ENCODE peak calls at places on chromosomes 2 and 18, in nine cellular contexts. Q is IMR-90; I is D341Med; J is M059J; X is neural progenitor cell; E is AML-193; G is AG08396; S is AG09319; R is activated effector memory CD4-positive, alpha-beta T cell treated with Interleukin-2 at 50 U/mL for 16 hours. L is an unnamed sample.

GRCh38 chr2:181483221-181483620 is 26.0 kb downstream of the ITGA4 start:
- DNase-seq in R (no peak), E (no peak), X (no peak), I (no peak), S (no peak), G (no peak), J (no peak), Q (no peak), L (no peak)

GRCh38 chr2:55111570-55112228 is 61.4 kb upstream of the RTN4 start:
- DNase-seq in S (peak), R (no peak), E (peak), G (peak), X (no peak), I (no peak), Q (peak), J (peak), L (peak)

GRCh38 chr2:53767405-53768232 is at the start of gene CHAC2:
- DNase-seq in E (peak), S (no peak), G (peak), Q (peak), J (peak), I (peak), X (peak), R (peak), L (no peak)

GRCh38 chr2:217934321-217935131 is 68.3 kb downstream of the TNS1 start:
- DNase-seq in E (peak), J (peak), R (no peak), I (no peak), S (peak), G (peak), Q (peak), X (no peak), L (peak)

GRCh38 chr18:21315741-21316187 is 73.7 kb downstream of the GREB1L start:
- DNase-seq in S (no peak), E (no peak), J (peak), G (no peak), I (peak), X (peak), R (no peak), Q (no peak), L (no peak)

GRCh38 chr2:86787701-86788100 is 3.0 kb downstream of the CD8A start:
- DNase-seq in I (no peak), Q (no peak), E (peak), X (peak), R (no peak), S (no peak), J (peak), G (no peak), L (no peak)

GRCh38 chr18:68797901-68798300 is at the start of gene CCDC102B:
- DNase-seq in G (peak), E (no peak), R (no peak), I (no peak), X (no peak), Q (peak), J (peak), S (peak), L (peak)

GRCh38 chr2:12684471-12684936 is 32.2 kb upstream of the TRIB2 start:
- DNase-seq in X (no peak), G (peak), R (no peak), I (no peak), E (peak), S (no peak), J (peak), Q (peak), L (peak)

GRCh38 chr18:63402246-63403164 is 19.8 kb downstream of the VPS4B start:
- DNase-seq in J (no peak), G (no peak), X (no peak), E (no peak), R (no peak), S (no peak), I (no peak), Q (no peak), L (no peak)

L was measured in AG04449.